ENCODE peak calls at places on chromosomes 16 and 17, in ten cellular contexts. Q, L, G, K, U, I, X, N, C and V are unnamed samples.

GRCh38 chr16:57994778-57995177 is 5.7 kb downstream of the ZNF319 start:
- DNase-seq in Q (no peak), L (no peak), G (no peak), K (peak), U (no peak), I (no peak), X (no peak), N (no peak), C (no peak), V (peak)

GRCh38 chr17:76379646-76380376 is 4.6 kb upstream of the SPHK1 start:
- DNase-seq in Q (no peak), L (no peak), G (no peak), K (no peak), U (no peak), I (no peak), X (no peak), N (no peak), C (no peak), V (no peak)

GRCh38 chr17:7296189-7296861 is 1.9 kb upstream of the YBX2 start:
- DNase-seq in Q (no peak), L (no peak), G (peak), K (peak), U (peak), I (peak), X (no peak), N (no peak), C (peak), V (peak)

GRCh38 chr16:83473926-83474660 is 333.7 kb upstream of the HSBP1 start:
- DNase-seq in Q (no peak), L (no peak), G (no peak), K (no peak), U (no peak), I (no peak), X (no peak), N (no peak), C (no peak), V (no peak)

GRCh38 chr16:13997933-13998332 is 73.2 kb upstream of the MRTFB start:
- DNase-seq in Q (no peak), L (no peak), G (peak), K (no peak), U (no peak), I (no peak), X (no peak), N (peak), C (no peak), V (peak)

GRCh38 chr17:7014995-7015586 is 2.7 kb downstream of the RNASEK start:
- DNase-seq in Q (peak), L (peak), G (no peak), K (peak), U (peak), I (peak), X (no peak), N (no peak), C (no peak), V (no peak)

GRCh38 chr16:9949396-9949795 is 232.8 kb downstream of the GRIN2A start:
- DNase-seq in Q (no peak), L (no peak), G (no peak), K (no peak), U (no peak), I (no peak), X (no peak), N (no peak), C (no peak), V (no peak)

GRCh38 chr16:62678796-62679195 is 642.6 kb upstream of the CDH8 start:
- DNase-seq in Q (no peak), L (no peak), G (no peak), K (no peak), U (no peak), I (no peak), X (no peak), N (no peak), C (no peak), V (no peak)

GRCh38 chr17:5545051-5545987 is 39.0 kb downstream of the NLRP1 start:
- DNase-seq in Q (no peak), L (no peak), G (no peak), K (peak), U (no peak), I (no peak), X (no peak), N (no peak), C (no peak), V (no peak)

GRCh38 chr16:66701061-66701460 is 4.5 kb upstream of the CMTM4 start:
- DNase-seq in Q (no peak), L (no peak), G (no peak), K (no peak), U (no peak), I (no peak), X (no peak), N (no peak), C (no peak), V (no peak)

GRCh38 chr17:7873051-7873450 is 15.2 kb downstream of the CYB5D1 start:
- DNase-seq in Q (no peak), L (no peak), G (no peak), K (peak), U (no peak), I (no peak), X (no peak), N (no peak), C (no peak), V (no peak)

GRCh38 chr17:33964344-33964979 is 290.6 kb upstream of the CCL2 start:
- DNase-seq in Q (no peak), L (no peak), G (peak), K (no peak), U (no peak), I (no peak), X (no peak), N (peak), C (no peak), V (peak)

GRCh38 chr17:40106760-40107265 is 6.4 kb upstream of the NR1D1 start:
- DNase-seq in Q (no peak), L (no peak), G (no peak), K (no peak), U (no peak), I (no peak), X (no peak), N (no peak), C (no peak), V (no peak)

GRCh38 chr16:85856054-85856453 is 42.9 kb upstream of the IRF8 start:
- DNase-seq in Q (no peak), L (no peak), G (no peak), K (no peak), U (no peak), I (no peak), X (no peak), N (no peak), C (no peak), V (no peak)

GRCh38 chr17:60909405-60909804 is 231.8 kb downstream of the BCAS3 start:
- DNase-seq in Q (no peak), L (no peak), G (no peak), K (peak), U (no peak), I (no peak), X (no peak), N (no peak), C (no peak), V (no peak)

GRCh38 chr17:13883659-13884058 is 185.6 kb upstream of the COX10 start:
- DNase-seq in Q (no peak), L (no peak), G (no peak), K (no peak), U (no peak), I (no peak), X (no peak), N (no peak), C (no peak), V (no peak)

GRCh38 chr16:79571065-79571697 is 29.4 kb downstream of the MAF start:
- DNase-seq in Q (no peak), L (no peak), G (no peak), K (no peak), U (no peak), I (no peak), X (peak), N (no peak), C (no peak), V (no peak)

GRCh38 chr17:8700546-8700945 is 44.1 kb downstream of the CCDC42 start:
- DNase-seq in Q (no peak), L (no peak), G (no peak), K (no peak), U (no peak), I (no peak), X (no peak), N (no peak), C (no peak), V (no peak)

GRCh38 chr16:12225816-12226480 is 249.4 kb downstream of the SNX29 start:
- DNase-seq in Q (no peak), L (no peak), G (no peak), K (peak), U (no peak), I (no peak), X (no peak), N (no peak), C (no peak), V (no peak)

GRCh38 chr16:1713933-1714332 is 7.9 kb downstream of the MAPK8IP3 start:
- DNase-seq in Q (no peak), L (no peak), G (peak), K (no peak), U (no peak), I (no peak), X (no peak), N (no peak), C (no peak), V (no peak)

GRCh38 chr16:16890964-16891363 is 512.0 kb downstream of the NPIPA7 start:
- DNase-seq in Q (no peak), L (no peak), G (no peak), K (no peak), U (no peak), I (no peak), X (no peak), N (no peak), C (no peak), V (no peak)

GRCh38 chr17:64174686-64175456 is 44.9 kb upstream of the ERN1 start:
- DNase-seq in Q (no peak), L (no peak), G (no peak), K (peak), U (no peak), I (no peak), X (no peak), N (no peak), C (no peak), V (no peak)

GRCh38 chr16:89489731-89490385 is 503 bp downstream of the ANKRD11 start:
- DNase-seq in Q (no peak), L (no peak), G (no peak), K (no peak), U (no peak), I (no peak), X (no peak), N (no peak), C (no peak), V (no peak)